ENCODE peak calls at places on chromosomes 3 and 15, in seven cellular contexts. One of them, this sample, is unnamed.

GRCh38 chr3:49716691-49717538 is 2.6 kb downstream of the AMIGO3 start:
- DNase-seq in NCI-H1092 treated with DMSO at 0.1 percent for 48 hours: no peak
- DNase-seq in activated CD4-positive, alpha-beta T cell treated with anti-CD3 and anti-CD28 coated beads, Interleukin-2, amount 50 U/mL, for 1 hour: no peak
- DNase-seq in cerebellar cortex: no peak
- DNase-seq in fibroblast of the aortic adventitia: no peak
- DNase-seq in NCI-H146: no peak
- DNase-seq in CD8-positive, alpha-beta T cell: no peak
- DNase-seq in this sample: no peak

GRCh38 chr3:126186749-126187148 is 6.4 kb upstream of the ALDH1L1 start:
- DNase-seq in NCI-H1092 treated with DMSO at 0.1 percent for 48 hours: no peak
- DNase-seq in activated CD4-positive, alpha-beta T cell treated with anti-CD3 and anti-CD28 coated beads, Interleukin-2, amount 50 U/mL, for 1 hour: no peak
- DNase-seq in cerebellar cortex: no peak
- DNase-seq in fibroblast of the aortic adventitia: no peak
- DNase-seq in NCI-H146: no peak
- DNase-seq in CD8-positive, alpha-beta T cell: no peak
- DNase-seq in this sample: no peak

GRCh38 chr15:34729886-34730285 is 24.9 kb downstream of the GJD2 start:
- DNase-seq in NCI-H1092 treated with DMSO at 0.1 percent for 48 hours: no peak
- DNase-seq in activated CD4-positive, alpha-beta T cell treated with anti-CD3 and anti-CD28 coated beads, Interleukin-2, amount 50 U/mL, for 1 hour: no peak
- DNase-seq in cerebellar cortex: no peak
- DNase-seq in fibroblast of the aortic adventitia: no peak
- DNase-seq in NCI-H146: no peak
- DNase-seq in CD8-positive, alpha-beta T cell: no peak
- DNase-seq in this sample: no peak

GRCh38 chr3:127035672-127036071 is 52.8 kb downstream of the PLXNA1 start:
- DNase-seq in NCI-H1092 treated with DMSO at 0.1 percent for 48 hours: no peak
- DNase-seq in activated CD4-positive, alpha-beta T cell treated with anti-CD3 and anti-CD28 coated beads, Interleukin-2, amount 50 U/mL, for 1 hour: no peak
- DNase-seq in cerebellar cortex: no peak
- DNase-seq in fibroblast of the aortic adventitia: peak; percentile 82
- DNase-seq in NCI-H146: no peak
- DNase-seq in CD8-positive, alpha-beta T cell: no peak
- DNase-seq in this sample: no peak

GRCh38 chr3:61875073-61875472 is 313.7 kb downstream of the PTPRG start:
- DNase-seq in NCI-H1092 treated with DMSO at 0.1 percent for 48 hours: no peak
- DNase-seq in activated CD4-positive, alpha-beta T cell treated with anti-CD3 and anti-CD28 coated beads, Interleukin-2, amount 50 U/mL, for 1 hour: no peak
- DNase-seq in cerebellar cortex: no peak
- DNase-seq in fibroblast of the aortic adventitia: peak; percentile 31
- DNase-seq in NCI-H146: no peak
- DNase-seq in CD8-positive, alpha-beta T cell: no peak
- DNase-seq in this sample: no peak

GRCh38 chr15:86231864-86232801 is 152.5 kb downstream of the AGBL1 start:
- DNase-seq in NCI-H1092 treated with DMSO at 0.1 percent for 48 hours: peak; percentile 6
- DNase-seq in activated CD4-positive, alpha-beta T cell treated with anti-CD3 and anti-CD28 coated beads, Interleukin-2, amount 50 U/mL, for 1 hour: peak; percentile 24
- DNase-seq in cerebellar cortex: peak; percentile 65
- DNase-seq in fibroblast of the aortic adventitia: peak; percentile 42
- DNase-seq in NCI-H146: peak; percentile 6
- DNase-seq in CD8-positive, alpha-beta T cell: peak; percentile 52
- DNase-seq in this sample: peak; percentile 13

GRCh38 chr3:51966941-51967383 is 292 bp downstream of the PCBP4 start:
- DNase-seq in NCI-H1092 treated with DMSO at 0.1 percent for 48 hours: no peak
- DNase-seq in activated CD4-positive, alpha-beta T cell treated with anti-CD3 and anti-CD28 coated beads, Interleukin-2, amount 50 U/mL, for 1 hour: no peak
- DNase-seq in cerebellar cortex: no peak
- DNase-seq in fibroblast of the aortic adventitia: no peak
- DNase-seq in NCI-H146: peak; percentile 20
- DNase-seq in CD8-positive, alpha-beta T cell: peak; percentile 62
- DNase-seq in this sample: no peak

GRCh38 chr15:31571676-31572075 is 245.0 kb downstream of the KLF13 start:
- DNase-seq in NCI-H1092 treated with DMSO at 0.1 percent for 48 hours: peak; percentile 1
- DNase-seq in activated CD4-positive, alpha-beta T cell treated with anti-CD3 and anti-CD28 coated beads, Interleukin-2, amount 50 U/mL, for 1 hour: no peak
- DNase-seq in cerebellar cortex: no peak
- DNase-seq in fibroblast of the aortic adventitia: no peak
- DNase-seq in NCI-H146: no peak
- DNase-seq in CD8-positive, alpha-beta T cell: no peak
- DNase-seq in this sample: no peak

GRCh38 chr3:31891876-31892455 is 89.1 kb downstream of the OSBPL10 start:
- DNase-seq in NCI-H1092 treated with DMSO at 0.1 percent for 48 hours: no peak
- DNase-seq in activated CD4-positive, alpha-beta T cell treated with anti-CD3 and anti-CD28 coated beads, Interleukin-2, amount 50 U/mL, for 1 hour: no peak
- DNase-seq in cerebellar cortex: no peak
- DNase-seq in fibroblast of the aortic adventitia: no peak
- DNase-seq in NCI-H146: no peak
- DNase-seq in CD8-positive, alpha-beta T cell: no peak
- DNase-seq in this sample: no peak

GRCh38 chr15:43244092-43244491 is 22.6 kb downstream of the TGM5 start:
- DNase-seq in NCI-H1092 treated with DMSO at 0.1 percent for 48 hours: no peak
- DNase-seq in activated CD4-positive, alpha-beta T cell treated with anti-CD3 and anti-CD28 coated beads, Interleukin-2, amount 50 U/mL, for 1 hour: no peak
- DNase-seq in cerebellar cortex: no peak
- DNase-seq in fibroblast of the aortic adventitia: no peak
- DNase-seq in NCI-H146: no peak
- DNase-seq in CD8-positive, alpha-beta T cell: no peak
- DNase-seq in this sample: no peak

GRCh38 chr15:43067717-43068461 is 37.9 kb downstream of the UBR1 start:
- DNase-seq in NCI-H1092 treated with DMSO at 0.1 percent for 48 hours: no peak
- DNase-seq in activated CD4-positive, alpha-beta T cell treated with anti-CD3 and anti-CD28 coated beads, Interleukin-2, amount 50 U/mL, for 1 hour: no peak
- DNase-seq in cerebellar cortex: no peak
- DNase-seq in fibroblast of the aortic adventitia: peak; percentile 67
- DNase-seq in NCI-H146: no peak
- DNase-seq in CD8-positive, alpha-beta T cell: no peak
- DNase-seq in this sample: no peak

GRCh38 chr3:123416173-123416572 is 32.7 kb downstream of the ADCY5 start:
- DNase-seq in NCI-H1092 treated with DMSO at 0.1 percent for 48 hours: no peak
- DNase-seq in activated CD4-positive, alpha-beta T cell treated with anti-CD3 and anti-CD28 coated beads, Interleukin-2, amount 50 U/mL, for 1 hour: no peak
- DNase-seq in cerebellar cortex: no peak
- DNase-seq in fibroblast of the aortic adventitia: no peak
- DNase-seq in NCI-H146: no peak
- DNase-seq in CD8-positive, alpha-beta T cell: no peak
- DNase-seq in this sample: no peak

GRCh38 chr15:31478781-31479221 is 152.2 kb downstream of the KLF13 start:
- DNase-seq in NCI-H1092 treated with DMSO at 0.1 percent for 48 hours: no peak
- DNase-seq in activated CD4-positive, alpha-beta T cell treated with anti-CD3 and anti-CD28 coated beads, Interleukin-2, amount 50 U/mL, for 1 hour: no peak
- DNase-seq in cerebellar cortex: peak; percentile 45
- DNase-seq in fibroblast of the aortic adventitia: no peak
- DNase-seq in NCI-H146: no peak
- DNase-seq in CD8-positive, alpha-beta T cell: no peak
- DNase-seq in this sample: no peak

GRCh38 chr15:101020945-101021344 is 101.8 kb downstream of the LRRK1 start:
- DNase-seq in NCI-H1092 treated with DMSO at 0.1 percent for 48 hours: no peak
- DNase-seq in activated CD4-positive, alpha-beta T cell treated with anti-CD3 and anti-CD28 coated beads, Interleukin-2, amount 50 U/mL, for 1 hour: no peak
- DNase-seq in cerebellar cortex: no peak
- DNase-seq in fibroblast of the aortic adventitia: no peak
- DNase-seq in NCI-H146: no peak
- DNase-seq in CD8-positive, alpha-beta T cell: peak; percentile 19
- DNase-seq in this sample: no peak

GRCh38 chr15:70704731-70705130 is 58.6 kb downstream of the UACA start:
- DNase-seq in NCI-H1092 treated with DMSO at 0.1 percent for 48 hours: no peak
- DNase-seq in activated CD4-positive, alpha-beta T cell treated with anti-CD3 and anti-CD28 coated beads, Interleukin-2, amount 50 U/mL, for 1 hour: no peak
- DNase-seq in cerebellar cortex: no peak
- DNase-seq in fibroblast of the aortic adventitia: no peak
- DNase-seq in NCI-H146: no peak
- DNase-seq in CD8-positive, alpha-beta T cell: no peak
- DNase-seq in this sample: no peak

GRCh38 chr3:13110678-13111116 is 37.5 kb upstream of the IQSEC1 start:
- DNase-seq in NCI-H1092 treated with DMSO at 0.1 percent for 48 hours: no peak
- DNase-seq in activated CD4-positive, alpha-beta T cell treated with anti-CD3 and anti-CD28 coated beads, Interleukin-2, amount 50 U/mL, for 1 hour: peak; percentile 15
- DNase-seq in cerebellar cortex: peak; percentile 22
- DNase-seq in fibroblast of the aortic adventitia: no peak
- DNase-seq in NCI-H146: no peak
- DNase-seq in CD8-positive, alpha-beta T cell: peak; percentile 60
- DNase-seq in this sample: no peak

GRCh38 chr15:69561071-69561784 is 108.6 kb downstream of the RPLP1 start:
- DNase-seq in NCI-H1092 treated with DMSO at 0.1 percent for 48 hours: peak; percentile 98
- DNase-seq in activated CD4-positive, alpha-beta T cell treated with anti-CD3 and anti-CD28 coated beads, Interleukin-2, amount 50 U/mL, for 1 hour: no peak
- DNase-seq in cerebellar cortex: no peak
- DNase-seq in fibroblast of the aortic adventitia: no peak
- DNase-seq in NCI-H146: peak; percentile 88
- DNase-seq in CD8-positive, alpha-beta T cell: no peak
- DNase-seq in this sample: no peak

GRCh38 chr3:111764645-111765091 is 94.4 kb upstream of the PHLDB2 start:
- DNase-seq in NCI-H1092 treated with DMSO at 0.1 percent for 48 hours: no peak
- DNase-seq in activated CD4-positive, alpha-beta T cell treated with anti-CD3 and anti-CD28 coated beads, Interleukin-2, amount 50 U/mL, for 1 hour: no peak
- DNase-seq in cerebellar cortex: no peak
- DNase-seq in fibroblast of the aortic adventitia: peak; percentile 76
- DNase-seq in NCI-H146: peak; percentile 10
- DNase-seq in CD8-positive, alpha-beta T cell: no peak
- DNase-seq in this sample: no peak

GRCh38 chr15:42009022-42009421 is 11.8 kb downstream of the PLA2G4E start:
- DNase-seq in NCI-H1092 treated with DMSO at 0.1 percent for 48 hours: no peak
- DNase-seq in activated CD4-positive, alpha-beta T cell treated with anti-CD3 and anti-CD28 coated beads, Interleukin-2, amount 50 U/mL, for 1 hour: no peak
- DNase-seq in cerebellar cortex: no peak
- DNase-seq in fibroblast of the aortic adventitia: no peak
- DNase-seq in NCI-H146: no peak
- DNase-seq in CD8-positive, alpha-beta T cell: no peak
- DNase-seq in this sample: no peak

GRCh38 chr3:72657666-72658065 is 190.6 kb downstream of the SHQ1 start:
- DNase-seq in NCI-H1092 treated with DMSO at 0.1 percent for 48 hours: peak; percentile 27
- DNase-seq in activated CD4-positive, alpha-beta T cell treated with anti-CD3 and anti-CD28 coated beads, Interleukin-2, amount 50 U/mL, for 1 hour: peak; percentile 37
- DNase-seq in cerebellar cortex: no peak
- DNase-seq in fibroblast of the aortic adventitia: no peak
- DNase-seq in NCI-H146: no peak
- DNase-seq in CD8-positive, alpha-beta T cell: peak; percentile 70
- DNase-seq in this sample: no peak

GRCh38 chr15:89114974-89115373 is 26.7 kb downstream of the ABHD2 start:
- DNase-seq in NCI-H1092 treated with DMSO at 0.1 percent for 48 hours: peak; percentile 56
- DNase-seq in activated CD4-positive, alpha-beta T cell treated with anti-CD3 and anti-CD28 coated beads, Interleukin-2, amount 50 U/mL, for 1 hour: no peak
- DNase-seq in cerebellar cortex: peak; percentile 83
- DNase-seq in fibroblast of the aortic adventitia: peak; percentile 87
- DNase-seq in NCI-H146: peak; percentile 55
- DNase-seq in CD8-positive, alpha-beta T cell: no peak
- DNase-seq in this sample: no peak

GRCh38 chr15:96340348-96340610 is 9.8 kb downstream of the NR2F2 start:
- DNase-seq in NCI-H1092 treated with DMSO at 0.1 percent for 48 hours: no peak
- DNase-seq in activated CD4-positive, alpha-beta T cell treated with anti-CD3 and anti-CD28 coated beads, Interleukin-2, amount 50 U/mL, for 1 hour: no peak
- DNase-seq in cerebellar cortex: no peak
- DNase-seq in fibroblast of the aortic adventitia: no peak
- DNase-seq in NCI-H146: no peak
- DNase-seq in CD8-positive, alpha-beta T cell: no peak
- DNase-seq in this sample: no peak

GRCh38 chr3:126555795-126556636 is 2.7 kb downstream of the C3orf22 start:
- DNase-seq in NCI-H1092 treated with DMSO at 0.1 percent for 48 hours: no peak
- DNase-seq in activated CD4-positive, alpha-beta T cell treated with anti-CD3 and anti-CD28 coated beads, Interleukin-2, amount 50 U/mL, for 1 hour: no peak
- DNase-seq in cerebellar cortex: no peak
- DNase-seq in fibroblast of the aortic adventitia: no peak
- DNase-seq in NCI-H146: no peak
- DNase-seq in CD8-positive, alpha-beta T cell: peak; percentile 37
- DNase-seq in this sample: no peak

GRCh38 chr3:101676219-101676764 is 640 bp downstream of the ZBTB11 start:
- DNase-seq in NCI-H1092 treated with DMSO at 0.1 percent for 48 hours: no peak
- DNase-seq in activated CD4-positive, alpha-beta T cell treated with anti-CD3 and anti-CD28 coated beads, Interleukin-2, amount 50 U/mL, for 1 hour: peak; percentile 92
- DNase-seq in cerebellar cortex: peak; percentile 89
- DNase-seq in fibroblast of the aortic adventitia: peak; percentile 92
- DNase-seq in NCI-H146: no peak
- DNase-seq in CD8-positive, alpha-beta T cell: peak; percentile 96
- DNase-seq in this sample: peak; percentile 97

GRCh38 chr3:194711913-194712312 is 26.2 kb downstream of the FAM43A start:
- DNase-seq in NCI-H1092 treated with DMSO at 0.1 percent for 48 hours: no peak
- DNase-seq in activated CD4-positive, alpha-beta T cell treated with anti-CD3 and anti-CD28 coated beads, Interleukin-2, amount 50 U/mL, for 1 hour: no peak
- DNase-seq in cerebellar cortex: no peak
- DNase-seq in fibroblast of the aortic adventitia: peak; percentile 62
- DNase-seq in NCI-H146: no peak
- DNase-seq in CD8-positive, alpha-beta T cell: no peak
- DNase-seq in this sample: no peak

GRCh38 chr15:57444877-57445513 is 68.7 kb downstream of the CGNL1 start:
- DNase-seq in NCI-H1092 treated with DMSO at 0.1 percent for 48 hours: no peak
- DNase-seq in activated CD4-positive, alpha-beta T cell treated with anti-CD3 and anti-CD28 coated beads, Interleukin-2, amount 50 U/mL, for 1 hour: no peak
- DNase-seq in cerebellar cortex: no peak
- DNase-seq in fibroblast of the aortic adventitia: peak; percentile 35
- DNase-seq in NCI-H146: no peak
- DNase-seq in CD8-positive, alpha-beta T cell: no peak
- DNase-seq in this sample: no peak

GRCh38 chr15:83571820-83572707 is 81.9 kb upstream of the ADAMTSL3 start:
- DNase-seq in NCI-H1092 treated with DMSO at 0.1 percent for 48 hours: no peak
- DNase-seq in activated CD4-positive, alpha-beta T cell treated with anti-CD3 and anti-CD28 coated beads, Interleukin-2, amount 50 U/mL, for 1 hour: no peak
- DNase-seq in cerebellar cortex: peak; percentile 85
- DNase-seq in fibroblast of the aortic adventitia: peak; percentile 47
- DNase-seq in NCI-H146: no peak
- DNase-seq in CD8-positive, alpha-beta T cell: no peak
- DNase-seq in this sample: no peak

This sample was measured in T-helper 2 cell.